ENCODE peak calls at places on chromosome 19, in eight cellular contexts. N is CD8-positive, alpha-beta T cell; Q is mammary epithelial cell; S is effector memory CD4-positive, alpha-beta T cell; K is lung; E is keratinocyte; J is naive thymus-derived CD4-positive, alpha-beta T cell; D is heart right ventricle. C is an unnamed sample.

GRCh38 chr19:11304936-11305335 is 9.0 kb downstream of the TSPAN16 start:
- DNase-seq in K (no peak), N (no peak), Q (no peak), S (no peak), J (no peak), E (no peak), D (no peak), C (no peak)

GRCh38 chr19:39553082-39553652 is 13.2 kb upstream of the EID2 start:
- DNase-seq in Q (no peak), N (no peak), J (no peak), S (no peak), K (no peak), E (no peak), D (no peak), C (no peak)

GRCh38 chr19:4878491-4878968 is 11.1 kb upstream of the PLIN3 start:
- DNase-seq in D (peak), N (no peak), S (no peak), K (no peak), J (peak), E (no peak), Q (no peak), C (peak)

GRCh38 chr19:55559684-55560083 is 14.3 kb upstream of the SBK3 start:
- DNase-seq in N (no peak), K (no peak), Q (no peak), E (no peak), S (no peak), D (no peak), J (no peak), C (no peak)

GRCh38 chr19:5936308-5936980 is 22.4 kb downstream of the CAPS start:
- DNase-seq in Q (no peak), E (no peak), J (no peak), N (no peak), D (no peak), K (no peak), S (no peak), C (no peak)

GRCh38 chr19:5090780-5091575 is 122.1 kb downstream of the KDM4B start:
- DNase-seq in S (no peak), K (no peak), Q (no peak), J (no peak), D (peak), N (no peak), E (no peak), C (peak)

GRCh38 chr19:56301886-56302620 is 12.6 kb downstream of the ZSCAN5A start:
- DNase-seq in S (no peak), D (no peak), Q (no peak), N (no peak), E (no peak), J (no peak), K (no peak), C (no peak)

GRCh38 chr19:2609389-2610116 is 92.9 kb downstream of the GNG7 start:
- DNase-seq in E (no peak), K (no peak), D (no peak), Q (no peak), N (no peak), S (no peak), J (no peak), C (no peak)

GRCh38 chr19:42252365-42253244 is 2.3 kb downstream of the ERF start:
- DNase-seq in D (peak), K (no peak), E (no peak), N (no peak), Q (peak), S (no peak), J (no peak), C (no peak)

GRCh38 chr19:47021536-47022139 is 2.0 kb downstream of the NPAS1 start:
- DNase-seq in Q (no peak), S (no peak), E (no peak), J (no peak), K (no peak), D (no peak), N (no peak), C (no peak)

GRCh38 chr19:1567848-1568227 is 287 bp downstream of the MEX3D start:
- DNase-seq in S (no peak), K (no peak), N (no peak), D (no peak), E (no peak), Q (no peak), J (no peak), C (no peak)

GRCh38 chr19:53881482-53882390 is at the start of gene PRKCG:
- DNase-seq in Q (peak), N (peak), S (peak), K (peak), J (peak), E (no peak), D (peak), C (peak)

GRCh38 chr19:51034704-51035103 is at the start of gene KLK12:
- DNase-seq in N (no peak), S (no peak), D (no peak), Q (no peak), J (no peak), E (no peak), K (no peak), C (no peak)

GRCh38 chr19:55353803-55354697 is 469 bp downstream of the COX6B2 start:
- DNase-seq in N (peak), K (no peak), Q (peak), S (peak), D (peak), J (peak), E (no peak), C (no peak)

GRCh38 chr19:47429140-47429793 is 9.9 kb upstream of the MEIS3 start:
- DNase-seq in S (no peak), D (no peak), E (no peak), Q (no peak), N (no peak), K (no peak), J (no peak), C (no peak)

GRCh38 chr19:50522881-50523280 is 9.2 kb upstream of the ASPDH start:
- DNase-seq in N (no peak), S (no peak), D (no peak), J (no peak), E (no peak), Q (no peak), K (no peak), C (no peak)

GRCh38 chr19:7366701-7367420 is 18.1 kb downstream of the ARHGEF18 start:
- DNase-seq in K (no peak), E (no peak), Q (peak), J (no peak), N (no peak), D (no peak), S (no peak), C (peak)

GRCh38 chr19:10681658-10682057 is 19.6 kb upstream of the QTRT1 start:
- DNase-seq in D (no peak), E (no peak), N (no peak), Q (no peak), J (no peak), S (no peak), K (no peak), C (no peak)

GRCh38 chr19:49430678-49431329 is 5.6 kb downstream of the GFY start:
- DNase-seq in K (no peak), Q (no peak), D (no peak), S (no peak), N (no peak), E (no peak), J (no peak), C (peak)

DNA sequence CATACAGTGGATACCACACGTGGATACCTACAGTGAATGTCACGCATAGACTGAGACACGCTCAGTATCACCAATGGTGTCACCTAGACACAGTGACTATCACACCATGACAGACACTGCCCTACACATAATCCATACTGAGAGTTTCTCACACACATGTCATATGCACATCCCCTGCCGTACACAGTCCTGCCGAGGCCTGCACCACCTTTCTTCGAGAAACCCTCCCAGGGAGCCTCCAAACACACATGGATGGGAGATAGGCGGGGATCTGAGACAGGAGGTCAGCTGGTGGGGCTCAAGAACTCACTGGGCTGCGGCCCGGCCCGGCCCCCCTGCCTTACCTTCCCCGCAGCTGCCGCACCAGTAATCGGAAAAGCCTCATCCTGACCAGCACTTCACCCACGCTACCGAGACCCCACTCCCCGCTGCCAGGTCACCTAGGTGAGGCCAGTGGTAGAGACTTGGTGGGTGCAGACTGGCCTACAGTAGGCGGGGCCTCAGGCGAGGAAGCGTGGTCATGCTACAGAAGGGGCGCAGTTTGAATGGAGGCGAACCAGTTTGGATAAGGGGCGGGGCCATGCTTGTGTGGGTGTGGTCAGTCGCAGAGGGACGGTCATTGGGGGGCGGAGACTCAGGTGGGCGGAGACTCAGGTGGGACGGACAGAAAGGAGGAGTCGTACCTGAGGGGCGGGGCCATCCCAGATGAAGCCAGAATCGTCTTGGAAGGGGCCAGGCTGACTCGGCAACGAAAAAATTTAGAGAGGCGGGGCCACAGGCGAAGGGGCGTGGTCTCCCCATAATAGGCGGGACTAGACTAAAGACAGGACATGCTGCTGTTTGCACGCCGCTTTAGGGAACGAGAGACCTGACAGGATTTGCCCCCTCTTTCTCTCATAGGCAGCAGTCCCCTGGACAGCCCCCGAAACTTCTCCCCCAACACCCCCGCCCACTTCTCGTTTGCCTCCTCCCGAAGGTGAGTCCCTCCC is 2.1 kb downstream of the MAST1 start:
- DNase-seq in K (peak), J (no peak), N (no peak), S (peak), D (peak), Q (peak), E (peak), C (peak)
- H3K27ac ChIP-seq in K (no peak), J (no peak), N (no peak), S (no peak), D (no peak), Q (no peak), E (no peak), C (no peak)

DNA sequence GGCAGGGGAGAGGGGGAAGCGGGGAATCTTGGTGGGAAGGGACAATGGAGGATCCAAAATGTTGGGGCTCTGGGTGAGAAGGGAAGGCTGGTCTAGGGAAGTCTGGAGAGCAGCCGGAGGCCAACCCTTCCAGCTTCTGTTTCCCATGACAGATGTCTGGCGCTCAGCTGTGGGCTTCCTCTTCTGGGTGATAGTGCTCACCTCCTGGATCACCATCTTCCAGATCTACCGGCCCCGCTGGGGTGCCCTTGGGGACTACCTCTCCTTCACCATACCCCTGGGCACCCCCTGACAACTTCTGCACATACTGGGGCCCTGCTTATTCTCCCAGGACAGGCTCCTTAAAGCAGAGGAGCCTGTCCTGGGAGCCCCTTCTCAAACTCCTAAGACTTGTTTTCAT is 1.1 kb downstream of the PSENEN start:
- DNase-seq in Q (no peak), D (no peak), K (no peak), J (no peak), S (no peak), E (no peak), N (no peak), C (no peak)
- H3K27ac ChIP-seq in Q (peak), D (no peak), K (no peak), J (peak), S (no peak), E (peak), N (no peak), C (peak)

GRCh38 chr19:14378890-14379289 is 2.4 kb upstream of the ADGRE5 start:
- DNase-seq in N (no peak), D (no peak), J (no peak), K (no peak), E (no peak), Q (no peak), S (no peak), C (no peak)

GRCh38 chr19:14370169-14370998 is 10.9 kb upstream of the ADGRE5 start:
- DNase-seq in J (peak), N (no peak), D (no peak), S (peak), Q (no peak), E (no peak), K (no peak), C (no peak)

GRCh38 chr19:14371321-14371821 is 9.9 kb upstream of the ADGRE5 start:
- DNase-seq in J (no peak), S (no peak), D (no peak), N (no peak), K (no peak), E (no peak), Q (no peak), C (no peak)

GRCh38 chr19:14375582-14376291 is 5.5 kb upstream of the ADGRE5 start:
- DNase-seq in K (no peak), Q (no peak), E (no peak), J (no peak), N (no peak), S (no peak), D (peak), C (no peak)

DNA sequence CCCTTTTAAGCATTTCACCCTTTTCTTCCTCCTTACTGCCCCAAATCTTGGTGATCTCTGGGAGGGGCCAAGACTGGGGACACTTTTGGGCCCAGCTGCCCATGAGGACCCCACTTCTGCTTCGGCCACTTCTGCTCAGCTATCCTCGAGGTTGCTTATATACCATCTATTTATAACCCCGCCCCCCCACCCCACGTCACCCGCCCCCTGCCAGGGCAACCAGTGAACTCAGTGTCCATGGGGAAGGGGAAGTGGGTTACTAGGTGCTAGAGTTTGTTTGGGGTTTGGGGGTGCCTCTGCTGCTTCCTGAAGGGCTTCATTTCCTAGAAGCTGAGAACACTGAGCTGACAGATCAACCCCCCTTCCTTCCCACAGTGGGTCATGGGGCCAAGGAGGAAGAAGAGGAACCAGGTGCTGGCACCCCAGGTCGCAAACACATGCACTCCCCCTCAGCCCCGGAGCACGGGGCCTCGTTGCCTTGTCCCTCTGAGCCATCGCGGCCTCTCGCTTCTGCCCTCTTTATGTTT is 6.1 kb upstream of the ADGRE5 start:
- DNase-seq in Q (no peak), D (peak), N (peak), K (peak), J (peak), E (no peak), S (peak), C (peak)
- H3K27ac ChIP-seq in Q (no peak), D (peak), N (peak), K (peak), J (peak), E (no peak), S (peak), C (no peak)

GRCh38 chr19:13054605-13055212 is 47.9 kb downstream of the LYL1 start:
- DNase-seq in J (no peak), E (no peak), N (no peak), S (no peak), Q (no peak), D (no peak), K (no peak), C (no peak)
- H3K27ac ChIP-seq in J (no peak), E (peak), N (no peak), S (no peak), Q (peak), D (peak), K (peak), C (no peak)

DNA sequence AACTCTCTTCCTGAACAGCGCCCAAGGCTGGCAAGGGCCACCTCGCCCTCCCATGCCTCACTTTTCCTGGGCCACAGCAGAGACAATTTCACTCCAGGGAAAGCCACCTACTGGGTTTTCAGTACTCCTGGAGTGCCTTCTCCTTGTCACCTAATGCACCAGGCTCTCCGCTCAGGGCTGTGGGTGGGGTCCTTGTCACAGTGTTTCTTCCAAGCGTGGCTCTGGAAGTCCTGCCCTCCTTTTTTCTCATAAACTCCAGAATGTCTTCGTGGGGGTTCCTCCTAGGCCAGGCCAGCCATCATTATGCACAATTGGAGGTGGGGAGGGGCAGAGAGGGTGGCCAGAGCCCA is 78.6 kb downstream of the CHST8 start:
- DNase-seq in Q (no peak), N (no peak), K (no peak), J (no peak), E (no peak), S (no peak), D (no peak), C (no peak)
- H3K27ac ChIP-seq in Q (no peak), N (no peak), K (no peak), J (no peak), E (no peak), S (no peak), D (no peak), C (no peak)

GRCh38 chr19:17086129-17086528 is 10.6 kb downstream of the MYO9B start:
- DNase-seq in S (no peak), N (no peak), J (no peak), E (no peak), K (no peak), Q (no peak), D (no peak), C (no peak)
- H3K27ac ChIP-seq in S (no peak), N (no peak), J (no peak), E (no peak), K (no peak), Q (no peak), D (no peak), C (no peak)

GRCh38 chr19:18194208-18194530 is 1.2 kb downstream of the MPV17L2 start:
- DNase-seq in N (no peak), S (no peak), K (no peak), Q (no peak), J (no peak), D (no peak), E (no peak), C (no peak)

GRCh38 chr19:18191640-18192062 is 1.4 kb upstream of the MPV17L2 start:
- DNase-seq in D (no peak), S (no peak), N (no peak), J (no peak), E (peak), Q (peak), K (no peak), C (no peak)

GRCh38 chr19:18194554-18195238 is 1.7 kb downstream of the MPV17L2 start:
- DNase-seq in K (no peak), E (no peak), D (peak), J (peak), Q (no peak), S (no peak), N (peak), C (no peak)

GRCh38 chr19:18192673-18193387 is at the start of gene MPV17L2:
- DNase-seq in S (peak), K (peak), E (peak), J (peak), D (peak), Q (peak), N (peak), C (peak)

GRCh38 chr19:18193388-18194207 is 580 bp downstream of the MPV17L2 start:
- DNase-seq in Q (no peak), E (no peak), D (no peak), J (no peak), S (no peak), N (no peak), K (no peak), C (peak)
- H3K27ac ChIP-seq in Q (peak), E (peak), D (peak), J (peak), S (peak), N (peak), K (peak), C (peak)

GRCh38 chr19:23403581-23404324 is 8.5 kb upstream of the ZNF91 start:
- DNase-seq in K (no peak), E (no peak), J (no peak), D (no peak), Q (no peak), N (no peak), S (no peak), C (no peak)

GRCh38 chr19:23404676-23405075 is 9.4 kb upstream of the ZNF91 start:
- DNase-seq in J (no peak), S (no peak), E (no peak), Q (no peak), N (no peak), K (no peak), D (no peak), C (no peak)

GRCh38 chr19:23402388-23402787 is 7.1 kb upstream of the ZNF91 start:
- DNase-seq in D (no peak), S (no peak), Q (no peak), N (no peak), E (no peak), J (no peak), K (no peak), C (no peak)

GRCh38 chr19:23401086-23401485 is 5.8 kb upstream of the ZNF91 start:
- DNase-seq in E (no peak), K (no peak), D (no peak), N (no peak), Q (no peak), S (no peak), J (no peak), C (no peak)

GRCh38 chr19:23403024-23403423 is 7.8 kb upstream of the ZNF91 start:
- DNase-seq in J (no peak), D (no peak), K (no peak), S (no peak), E (no peak), Q (no peak), N (no peak), C (no peak)
- H3K27ac ChIP-seq in J (no peak), D (no peak), K (no peak), S (no peak), E (no peak), Q (no peak), N (no peak), C (no peak)